ENCODE peak calls at places on chromosomes 7 and 10, in six cellular contexts. O is naive B cell; E is astrocyte of the spinal cord; D is fibroblast of mammary gland; P is effector memory CD8-positive, alpha-beta T cell; Y is type B pancreatic cell. F is an unnamed sample.
A peak's percentile ranks its signal among the peaks of the same experiment; 100 is the strongest.

GRCh38 chr7:309586-310228 is 19.7 kb downstream of the FOXL3 start:
- DNase-seq in O (no peak), Y (no peak), D (no peak), P (no peak), E (no peak), F (no peak)

GRCh38 chr10:76942556-76943416 is 694.8 kb downstream of the KCNMA1 start:
- DNase-seq in P (no peak), O (no peak), Y (no peak), E (peak; percentile 5), D (peak; percentile 18), F (no peak)

GRCh38 chr7:155506854-155507337 is 39.5 kb downstream of the CNPY1 start:
- DNase-seq in Y (no peak), D (no peak), P (no peak), O (no peak), E (no peak), F (no peak)

GRCh38 chr7:102303669-102304422 is 17.2 kb downstream of the SH2B2 start:
- DNase-seq in Y (no peak), O (no peak), D (no peak), P (no peak), E (no peak), F (peak; percentile 61)

GRCh38 chr7:150362989-150363769 is 5.4 kb upstream of the REPIN1 start:
- DNase-seq in D (no peak), E (no peak), O (no peak), Y (no peak), P (no peak), F (no peak)

GRCh38 chr10:101388671-101389276 is 34.8 kb downstream of the BTRC start:
- DNase-seq in D (peak; percentile 22), P (no peak), Y (no peak), O (no peak), E (no peak), F (no peak)

GRCh38 chr7:1078519-1078918 is 9.4 kb upstream of the GPER1 start:
- DNase-seq in P (no peak), D (no peak), E (no peak), Y (no peak), O (no peak), F (no peak)

GRCh38 chr7:28984631-28985030 is 26.5 kb upstream of the TRIL start:
- DNase-seq in E (peak; percentile 91), O (no peak), Y (no peak), P (no peak), D (peak; percentile 90), F (no peak)

GRCh38 chr10:112295853-112296830 is 12.9 kb downstream of the TECTB start:
- DNase-seq in E (no peak), D (peak; percentile 36), Y (no peak), O (no peak), P (no peak), F (no peak)

GRCh38 chr10:43396061-43396927 is 12.7 kb downstream of the HNRNPF start:
- DNase-seq in D (peak; percentile 54), P (peak; percentile 50), E (peak; percentile 69), O (peak; percentile 50), Y (peak; percentile 84), F (peak; percentile 83)

GRCh38 chr10:70566515-70567290 is 35.8 kb downstream of the PRF1 start:
- DNase-seq in O (no peak), Y (no peak), E (no peak), P (no peak), D (no peak), F (no peak)

GRCh38 chr7:95095259-95096122 is 188.1 kb downstream of the PPP1R9A start:
- DNase-seq in O (no peak), Y (no peak), E (no peak), D (no peak), P (no peak), F (no peak)

GRCh38 chr10:124091646-124092269 is 1.6 kb downstream of the CHST15 start:
- DNase-seq in Y (no peak), E (peak; percentile 32), O (peak; percentile 29), D (no peak), P (no peak), F (peak; percentile 58)

GRCh38 chr10:71260622-71261325 is 48.4 kb downstream of the UNC5B start:
- DNase-seq in D (peak; percentile 92), P (no peak), E (peak; percentile 90), O (no peak), Y (no peak), F (no peak)

GRCh38 chr7:46257766-46258448 is 336.8 kb upstream of the IGFBP3 start:
- DNase-seq in E (peak; percentile 89), P (no peak), Y (no peak), O (no peak), D (peak; percentile 90), F (no peak)

F was measured in OCI-LY7.